ENCODE peak calls at places on chromosome 22, in eight cellular contexts. C, R, V, U, E, I, Q and O are unnamed samples.

GRCh38 chr22:50141891-50142363 is 28.6 kb upstream of the PANX2 start:
- DNase-seq in C (no peak), R (no peak), V (no peak), U (no peak), E (no peak), I (no peak), Q (no peak), O (no peak)

GRCh38 chr22:28710889-28711285 is 30.7 kb downstream of the CHEK2 start:
- DNase-seq in C (no peak), R (no peak), V (no peak), U (no peak), E (no peak), I (no peak), Q (no peak), O (no peak)

GRCh38 chr22:41539146-41540005 is 4.9 kb downstream of the POLR3H start:
- DNase-seq in C (no peak), R (no peak), V (no peak), U (no peak), E (no peak), I (no peak), Q (no peak), O (no peak)

GRCh38 chr22:43743131-43743530 is 69.0 kb downstream of the EFCAB6 start:
- DNase-seq in C (no peak), R (no peak), V (no peak), U (no peak), E (no peak), I (no peak), Q (no peak), O (no peak)

GRCh38 chr22:24731786-24732185 is 42.7 kb downstream of the PIWIL3 start:
- DNase-seq in C (no peak), R (no peak), V (no peak), U (no peak), E (no peak), I (no peak), Q (no peak), O (no peak)

GRCh38 chr22:24505337-24505736 is 10.2 kb downstream of the UPB1 start:
- DNase-seq in C (no peak), R (peak), V (no peak), U (no peak), E (no peak), I (no peak), Q (no peak), O (no peak)

GRCh38 chr22:47600791-47601400 is 838.4 kb downstream of the TBC1D22A start:
- DNase-seq in C (no peak), R (peak), V (no peak), U (no peak), E (no peak), I (peak), Q (no peak), O (no peak)

GRCh38 chr22:18119409-18120110 is 9.0 kb downstream of the TUBA8 start:
- DNase-seq in C (no peak), R (peak), V (no peak), U (no peak), E (no peak), I (no peak), Q (no peak), O (no peak)

GRCh38 chr22:28815101-28815500 is 14.7 kb upstream of the XBP1 start:
- DNase-seq in C (no peak), R (no peak), V (peak), U (no peak), E (no peak), I (no peak), Q (no peak), O (no peak)

GRCh38 chr22:24400037-24400725 is 27.2 kb upstream of the ADORA2A start:
- DNase-seq in C (no peak), R (no peak), V (no peak), U (no peak), E (no peak), I (no peak), Q (no peak), O (no peak)

GRCh38 chr22:33923660-33924246 is 3.5 kb upstream of the LARGE1 start:
- DNase-seq in C (peak), R (peak), V (no peak), U (no peak), E (peak), I (no peak), Q (peak), O (peak)

GRCh38 chr22:28397324-28397723 is 282.3 kb downstream of the TTC28 start:
- DNase-seq in C (no peak), R (no peak), V (no peak), U (no peak), E (no peak), I (no peak), Q (no peak), O (no peak)

GRCh38 chr22:24595228-24595627 is 2.4 kb upstream of the LRRC75B start:
- DNase-seq in C (no peak), R (no peak), V (no peak), U (no peak), E (no peak), I (no peak), Q (no peak), O (no peak)

GRCh38 chr22:23279781-23280180 is 99.5 kb downstream of the BCR start:
- DNase-seq in C (no peak), R (no peak), V (no peak), U (no peak), E (no peak), I (no peak), Q (no peak), O (no peak)

GRCh38 chr22:22988150-22988549 is 82.2 kb upstream of the GNAZ start:
- DNase-seq in C (no peak), R (no peak), V (no peak), U (no peak), E (no peak), I (no peak), Q (no peak), O (no peak)

GRCh38 chr22:35111244-35111643 is 45.3 kb downstream of the ISX start:
- DNase-seq in C (no peak), R (no peak), V (no peak), U (no peak), E (no peak), I (no peak), Q (no peak), O (no peak)

GRCh38 chr22:24512043-24512442 is 16.9 kb downstream of the UPB1 start:
- DNase-seq in C (no peak), R (no peak), V (no peak), U (no peak), E (no peak), I (no peak), Q (no peak), O (no peak)

GRCh38 chr22:44950806-44951509 is 58.8 kb downstream of the PHF21B start:
- DNase-seq in C (no peak), R (no peak), V (no peak), U (no peak), E (no peak), I (no peak), Q (no peak), O (no peak)

GRCh38 chr22:27537481-27537891 is 264.1 kb downstream of the MN1 start:
- DNase-seq in C (no peak), R (no peak), V (peak), U (no peak), E (no peak), I (no peak), Q (peak), O (no peak)

GRCh38 chr22:23305321-23305910 is 125.1 kb downstream of the BCR start:
- DNase-seq in C (no peak), R (no peak), V (peak), U (peak), E (no peak), I (no peak), Q (no peak), O (peak)

DNA sequence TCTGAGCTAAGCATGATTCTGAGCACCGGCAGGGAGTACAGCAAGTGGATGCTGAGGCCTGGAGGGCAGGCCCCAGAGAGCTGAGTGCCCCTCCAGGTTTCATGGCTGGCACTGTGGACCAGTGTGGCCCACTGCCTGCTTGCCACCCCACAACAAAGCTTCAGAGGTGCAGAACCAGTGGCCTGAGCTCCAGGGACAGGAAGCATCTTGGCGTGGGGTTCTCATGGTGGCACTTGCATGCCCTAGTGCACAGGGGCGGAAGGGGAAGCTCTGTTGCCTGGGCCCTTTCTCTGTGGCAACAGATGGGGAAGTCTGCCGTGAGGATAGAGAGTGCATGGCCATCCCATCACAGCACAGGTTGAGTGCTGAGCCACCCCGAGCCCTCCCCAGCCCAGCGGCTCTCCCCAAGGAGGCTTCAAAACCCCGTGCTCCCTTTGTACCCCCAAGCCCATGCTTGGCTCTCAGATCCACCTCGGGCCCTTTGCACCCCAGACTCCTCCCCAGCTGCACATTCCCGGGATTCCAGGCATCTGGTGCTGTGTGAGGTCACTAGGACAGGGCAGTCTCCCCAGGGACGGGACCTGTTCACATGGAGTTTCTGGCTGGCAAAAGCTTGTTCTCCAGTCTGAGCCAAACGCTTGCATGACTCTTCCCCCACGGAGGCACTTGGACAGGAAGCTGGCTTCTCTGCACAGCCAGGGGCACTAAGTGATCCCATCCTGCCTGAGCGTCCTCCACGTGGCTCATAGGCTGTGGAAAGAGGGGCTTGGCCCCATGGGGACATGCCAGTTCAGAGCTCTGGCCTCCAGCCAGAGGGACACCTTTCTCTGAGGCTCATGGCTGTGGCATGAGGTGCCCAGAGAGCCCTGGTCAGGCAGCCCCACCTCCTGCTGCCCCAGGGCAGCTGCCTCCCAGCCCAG is 4.2 kb downstream of the SLC25A1 start:
- DNase-seq in C (no peak), R (no peak), V (peak), U (no peak), E (peak), I (no peak), Q (no peak), O (peak)
- TF ChIP-seq POLR2A in C (no peak), R (no peak), V (no peak), U (no peak), E (no peak), I (no peak), Q (no peak), O (no peak)

DNA sequence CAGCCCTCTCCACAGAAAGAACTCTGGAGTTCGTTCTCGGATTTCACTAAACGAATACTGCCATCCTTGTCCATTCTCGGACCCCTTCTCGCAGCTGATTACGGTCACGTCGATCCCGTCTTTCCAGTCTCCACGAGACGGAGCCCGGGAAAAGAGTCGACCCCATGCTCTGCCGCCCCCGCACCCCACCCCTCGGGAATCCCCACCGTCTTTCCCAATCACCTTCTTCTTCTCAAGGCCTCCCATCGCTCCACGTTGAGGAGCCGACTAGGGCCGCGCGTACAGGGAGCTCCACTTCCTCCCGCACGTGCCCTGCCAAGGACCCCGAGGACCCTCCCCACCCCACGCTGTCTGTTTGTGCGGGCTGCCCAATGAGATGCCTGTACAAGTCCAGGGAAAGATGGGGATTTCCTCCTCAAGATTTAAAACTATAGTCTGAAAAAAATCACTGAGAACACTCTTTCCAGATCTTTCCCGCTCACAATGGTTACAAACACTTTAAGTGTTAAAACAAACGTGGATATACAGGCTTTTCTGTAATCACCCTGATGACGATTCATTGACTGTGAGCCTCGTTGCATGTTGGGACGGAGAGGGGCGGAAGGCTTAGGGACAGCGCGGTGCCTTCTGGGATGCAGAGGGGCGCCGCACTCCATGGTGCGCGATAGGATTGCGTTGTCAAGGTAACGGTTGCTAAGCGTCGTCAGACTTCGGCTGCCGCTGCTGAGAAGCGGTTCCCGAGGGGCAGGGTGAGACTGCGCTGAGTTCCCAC is at the start of gene PES1:
- DNase-seq in C (peak), R (peak), V (peak), U (peak), E (peak), I (peak), Q (peak), O (peak)
- TF ChIP-seq POLR2A in C (peak), R (no peak), V (no peak), U (peak), E (peak), I (peak), Q (peak), O (peak)

GRCh38 chr22:36366291-36366708 is 21.5 kb downstream of the MYH9 start:
- DNase-seq in C (no peak), R (no peak), V (no peak), U (no peak), E (no peak), I (no peak), Q (no peak), O (no peak)
- TF ChIP-seq POLR2A in C (no peak), R (no peak), V (no peak), U (no peak), E (no peak), I (no peak), Q (no peak), O (no peak)

GRCh38 chr22:39556970-39557811 is 13.4 kb upstream of the CACNA1I start:
- DNase-seq in C (peak), R (no peak), V (no peak), U (no peak), E (no peak), I (no peak), Q (no peak), O (no peak)

GRCh38 chr22:39553429-39553828 is 17.1 kb upstream of the CACNA1I start:
- DNase-seq in C (no peak), R (no peak), V (no peak), U (no peak), E (no peak), I (no peak), Q (no peak), O (no peak)

GRCh38 chr22:39558254-39558727 is 12.3 kb upstream of the CACNA1I start:
- DNase-seq in C (no peak), R (no peak), V (no peak), U (no peak), E (no peak), I (no peak), Q (no peak), O (no peak)

GRCh38 chr22:39558950-39559349 is 11.6 kb upstream of the CACNA1I start:
- DNase-seq in C (no peak), R (no peak), V (no peak), U (no peak), E (no peak), I (no peak), Q (no peak), O (no peak)

DNA sequence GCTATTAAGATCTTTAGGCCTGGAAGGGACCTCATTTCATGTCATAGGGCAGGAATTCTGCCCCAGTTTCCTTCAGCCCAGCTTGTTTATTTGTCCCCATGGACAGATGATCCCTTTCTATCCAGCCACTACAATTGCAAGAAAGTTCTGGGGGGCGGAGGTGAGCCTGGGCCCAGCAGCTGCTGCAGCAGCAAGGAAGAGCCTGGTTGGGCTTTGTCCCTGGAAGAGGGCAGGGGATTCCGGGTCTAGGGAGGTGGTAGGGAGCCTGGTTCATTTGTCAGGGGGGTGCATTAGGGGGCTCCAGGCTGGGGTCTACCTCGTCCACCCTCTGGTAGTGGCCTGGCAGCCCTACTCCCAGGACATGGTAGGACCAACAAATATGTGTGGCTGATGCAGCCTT is 16.4 kb upstream of the CACNA1I start:
- DNase-seq in C (no peak), R (no peak), V (no peak), U (no peak), E (no peak), I (no peak), Q (no peak), O (no peak)
- TF ChIP-seq POLR2A in C (no peak), R (no peak), V (no peak), U (no peak), E (no peak), I (no peak), Q (no peak), O (no peak)

GRCh38 chr22:46081036-46081830 is 69.1 kb upstream of the PPARA start:
- DNase-seq in C (no peak), R (peak), V (peak), U (peak), E (peak), I (no peak), Q (peak), O (no peak)

GRCh38 chr22:46078241-46079092 is 71.9 kb upstream of the PPARA start:
- DNase-seq in C (peak), R (peak), V (peak), U (peak), E (peak), I (no peak), Q (peak), O (no peak)

GRCh38 chr22:46079093-46079860 is 71.0 kb upstream of the PPARA start:
- DNase-seq in C (no peak), R (peak), V (peak), U (peak), E (peak), I (no peak), Q (peak), O (no peak)

GRCh38 chr22:46081831-46082210 is 68.5 kb upstream of the PPARA start:
- DNase-seq in C (no peak), R (peak), V (peak), U (peak), E (peak), I (no peak), Q (peak), O (no peak)

DNA sequence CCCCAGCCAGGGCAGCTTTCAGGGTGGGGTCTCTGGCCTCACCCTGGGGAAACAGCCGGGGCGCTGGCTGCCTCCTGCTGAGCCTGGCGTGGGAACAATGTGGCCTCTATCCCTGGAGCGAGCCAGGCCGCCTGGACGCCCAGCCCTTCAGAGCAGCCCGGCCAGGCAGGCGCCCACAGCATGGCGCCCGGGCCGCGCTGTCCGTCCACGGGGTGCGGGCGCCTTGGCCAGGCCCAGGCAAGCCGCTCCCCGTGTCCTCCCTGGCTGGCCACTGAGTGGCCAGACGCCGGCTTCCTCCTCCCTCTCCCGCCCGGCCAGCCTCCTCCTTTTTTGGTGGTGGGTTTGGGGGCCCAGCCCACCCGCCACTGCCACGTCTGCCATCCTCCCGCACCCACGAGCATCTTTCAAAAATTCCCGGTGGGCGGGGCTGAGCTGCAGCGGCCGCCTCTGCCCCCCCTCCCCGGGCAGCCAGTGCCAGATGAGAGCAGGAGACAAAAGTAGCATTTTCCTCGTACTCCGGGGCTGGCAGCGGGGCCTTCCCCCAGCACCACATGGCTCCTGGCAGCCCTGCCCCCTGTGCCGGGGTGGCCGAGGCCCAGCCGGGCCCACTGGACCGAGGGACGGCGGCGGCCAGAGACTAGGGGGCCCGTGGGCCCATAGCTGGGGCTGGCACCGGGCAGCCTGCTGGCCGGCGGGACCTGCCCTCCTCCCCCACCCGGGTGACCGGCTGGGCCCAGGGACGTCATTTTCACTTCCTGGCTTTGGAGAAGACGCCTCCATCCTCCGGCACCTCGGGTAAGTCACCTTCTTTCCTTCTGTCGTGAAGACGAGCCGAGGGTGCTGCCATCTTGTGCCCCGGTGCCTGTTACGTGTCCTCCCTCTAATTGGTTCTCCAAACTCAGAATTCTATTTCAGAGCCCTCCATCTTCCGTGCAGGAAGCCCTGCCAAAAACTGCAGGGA is 70.2 kb upstream of the PPARA start:
- DNase-seq in C (peak), R (peak), V (peak), U (peak), E (peak), I (no peak), Q (peak), O (no peak)
- TF ChIP-seq POLR2A in C (peak), R (no peak), V (no peak), U (no peak), E (peak), I (peak), Q (no peak), O (peak)

GRCh38 chr22:42688241-42688913 is 32.3 kb downstream of the A4GALT start:
- DNase-seq in C (peak), R (peak), V (no peak), U (peak), E (peak), I (peak), Q (peak), O (peak)
- TF ChIP-seq POLR2A in C (no peak), R (no peak), V (no peak), U (no peak), E (peak), I (peak), Q (no peak), O (no peak)

GRCh38 chr22:17057959-17058814 is 26.6 kb upstream of the IL17RA start:
- DNase-seq in C (peak), R (peak), V (no peak), U (peak), E (peak), I (peak), Q (peak), O (peak)

GRCh38 chr22:17056058-17056457 is 28.7 kb upstream of the IL17RA start:
- DNase-seq in C (no peak), R (no peak), V (no peak), U (no peak), E (no peak), I (no peak), Q (no peak), O (no peak)

GRCh38 chr22:17060126-17060525 is 24.7 kb upstream of the IL17RA start:
- DNase-seq in C (no peak), R (no peak), V (no peak), U (no peak), E (no peak), I (no peak), Q (no peak), O (no peak)

GRCh38 chr22:17056807-17057206 is 28.0 kb upstream of the IL17RA start:
- DNase-seq in C (no peak), R (no peak), V (no peak), U (no peak), E (no peak), I (no peak), Q (no peak), O (no peak)
- TF ChIP-seq POLR2A in C (no peak), R (no peak), V (no peak), U (no peak), E (no peak), I (no peak), Q (no peak), O (no peak)